ENCODE peak calls at places on chromosomes 13 and 19, in seven cellular contexts. F is cardiac fibroblast, G is neural progenitor cell, T is thoracic aorta, X is fibroblast of mammary gland, S is AG09309, K is psoas muscle. I is an unnamed sample.

GRCh38 chr13:53137777-53138176 is 109.2 kb downstream of the OLFM4 start:
- DNase-seq in K (no peak), G (no peak), T (no peak), F (peak), X (peak), S (no peak), I (peak)

GRCh38 chr13:50375792-50376191 is 360.5 kb downstream of the KCNRG start:
- DNase-seq in F (peak), K (no peak), G (no peak), S (peak), T (no peak), X (peak), I (peak)

GRCh38 chr19:34298891-34299510 is 44.6 kb downstream of the GARRE1 start:
- DNase-seq in K (no peak), T (no peak), X (no peak), S (no peak), F (no peak), G (no peak), I (no peak)

GRCh38 chr13:108272333-108272732 is 2.8 kb downstream of the TNFSF13B start:
- DNase-seq in S (no peak), G (no peak), F (peak), K (no peak), T (no peak), X (peak), I (peak)

GRCh38 chr19:30671622-30672051 is 299.5 kb downstream of the ZNF536 start:
- DNase-seq in T (no peak), F (no peak), G (no peak), K (no peak), S (no peak), X (peak), I (peak)

GRCh38 chr13:112782433-112783010 is 92.7 kb downstream of the ATP11A start:
- DNase-seq in T (no peak), K (no peak), S (no peak), F (no peak), X (no peak), G (no peak), I (no peak)

GRCh38 chr13:28609381-28609780 is 49.5 kb upstream of the POMP start:
- DNase-seq in F (no peak), S (no peak), G (no peak), X (no peak), T (no peak), K (no peak), I (no peak)

GRCh38 chr13:44710576-44710975 is 134.4 kb upstream of the TSC22D1 start:
- DNase-seq in K (no peak), T (no peak), S (peak), X (peak), F (peak), G (no peak), I (peak)

GRCh38 chr13:49214917-49215376 is 5.2 kb upstream of the MLNR start:
- DNase-seq in X (no peak), S (no peak), G (no peak), F (peak), K (peak), T (no peak), I (peak)

GRCh38 chr19:16457195-16457953 is 14.4 kb downstream of the EPS15L1 start:
- DNase-seq in T (no peak), F (peak), S (no peak), K (peak), G (peak), X (peak), I (peak)

GRCh38 chr19:22502766-22503165 is 80.6 kb upstream of the ZNF98 start:
- DNase-seq in K (no peak), X (no peak), F (no peak), S (no peak), T (no peak), G (no peak), I (no peak)

DNA sequence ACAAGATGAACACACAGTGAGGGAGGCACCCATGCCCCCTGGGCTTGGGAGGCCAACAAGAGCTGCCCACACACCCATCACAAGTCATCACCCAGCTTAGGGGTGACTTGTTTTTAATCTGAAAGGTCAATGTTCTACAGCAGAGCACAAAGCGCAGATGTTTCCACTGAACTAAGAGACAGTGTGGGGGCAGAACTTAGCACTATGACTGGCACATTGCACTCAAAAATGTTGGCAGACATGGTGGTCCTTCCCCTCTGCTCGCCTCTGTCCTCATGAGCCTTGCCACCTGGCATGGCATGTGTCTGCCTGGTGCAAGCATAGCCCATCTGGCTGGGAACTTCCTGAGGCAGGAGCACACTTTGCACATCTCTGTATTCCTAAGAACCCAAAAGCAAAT is 81.4 kb upstream of the ZNF98 start:
- DNase-seq in X (no peak), S (no peak), G (no peak), K (no peak), F (no peak), T (no peak), I (no peak)
- TF ChIP-seq CTCF in X (no peak), S (no peak), G (no peak), K (no peak), F (no peak), T (no peak), I (no peak)

DNA sequence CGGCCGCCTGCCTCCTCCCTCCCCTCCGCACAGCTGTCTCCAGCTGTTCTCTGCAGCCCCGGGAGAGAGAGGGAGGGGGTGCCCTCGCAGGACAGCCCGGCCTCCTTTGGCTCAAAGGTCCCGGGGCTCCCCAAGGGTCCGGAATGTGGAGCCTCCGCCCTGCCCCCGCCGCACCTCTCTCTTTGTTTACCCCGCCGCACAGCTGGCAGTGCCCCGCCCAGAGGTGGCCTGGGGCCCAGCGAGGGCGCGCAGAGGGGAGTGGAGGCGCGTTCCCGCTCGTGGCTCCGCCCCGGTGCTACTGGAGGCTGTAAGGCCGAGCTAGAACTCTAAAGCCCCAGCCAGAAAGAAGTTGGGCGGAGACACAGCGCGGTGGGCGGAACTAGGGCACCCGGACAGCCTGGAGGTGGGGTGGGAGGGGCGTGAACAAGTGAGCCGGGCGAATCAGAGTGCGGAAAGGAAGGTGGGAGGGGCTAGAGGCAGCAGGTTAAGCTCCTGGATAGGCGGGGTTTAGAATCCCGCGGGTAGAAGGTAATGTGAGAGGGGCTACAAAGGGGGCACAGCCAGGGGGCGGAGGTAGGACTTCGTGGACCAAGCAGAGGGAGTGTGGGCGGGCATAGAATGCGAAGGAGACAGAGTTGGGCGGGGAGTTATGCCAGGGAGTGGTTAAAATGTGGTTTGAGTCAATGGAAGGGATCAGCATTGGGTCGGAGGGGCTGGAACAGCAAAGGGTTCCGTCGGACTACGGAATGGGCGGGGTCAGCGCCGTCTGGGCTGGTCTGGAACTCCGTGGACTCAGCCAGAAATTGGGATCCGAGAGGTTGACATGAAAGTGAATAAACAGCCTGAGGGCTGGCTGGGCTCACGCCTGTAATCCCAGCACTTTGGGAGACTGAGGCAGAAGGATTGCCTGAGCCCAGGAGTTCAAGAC is 2.8 kb downstream of the LTBP4 start:
- DNase-seq in G (peak), F (peak), T (peak), S (peak), X (peak), K (peak), I (peak)
- TF ChIP-seq CTCF in G (no peak), F (no peak), T (no peak), S (no peak), X (no peak), K (no peak), I (no peak)

GRCh38 chr19:18426416-18426767 is 7.2 kb downstream of the SSBP4 start:
- DNase-seq in G (no peak), F (no peak), K (no peak), T (no peak), S (no peak), X (no peak), I (no peak)
- TF ChIP-seq CTCF in G (no peak), F (no peak), K (no peak), T (no peak), S (no peak), X (no peak), I (no peak)

GRCh38 chr19:49224856-49225255 is 67.3 kb downstream of the TRPM4 start:
- DNase-seq in S (no peak), F (peak), X (peak), K (peak), T (no peak), G (peak), I (peak)
- TF ChIP-seq CTCF in S (peak), F (peak), X (peak), K (peak), T (no peak), G (peak), I (peak)

GRCh38 chr19:42919757-42920079 is 2.0 kb upstream of the PSG6 start:
- DNase-seq in X (no peak), G (no peak), K (no peak), F (peak), T (no peak), S (no peak), I (no peak)
- TF ChIP-seq CTCF in X (no peak), G (no peak), K (no peak), F (no peak), T (no peak), S (no peak), I (no peak)

DNA sequence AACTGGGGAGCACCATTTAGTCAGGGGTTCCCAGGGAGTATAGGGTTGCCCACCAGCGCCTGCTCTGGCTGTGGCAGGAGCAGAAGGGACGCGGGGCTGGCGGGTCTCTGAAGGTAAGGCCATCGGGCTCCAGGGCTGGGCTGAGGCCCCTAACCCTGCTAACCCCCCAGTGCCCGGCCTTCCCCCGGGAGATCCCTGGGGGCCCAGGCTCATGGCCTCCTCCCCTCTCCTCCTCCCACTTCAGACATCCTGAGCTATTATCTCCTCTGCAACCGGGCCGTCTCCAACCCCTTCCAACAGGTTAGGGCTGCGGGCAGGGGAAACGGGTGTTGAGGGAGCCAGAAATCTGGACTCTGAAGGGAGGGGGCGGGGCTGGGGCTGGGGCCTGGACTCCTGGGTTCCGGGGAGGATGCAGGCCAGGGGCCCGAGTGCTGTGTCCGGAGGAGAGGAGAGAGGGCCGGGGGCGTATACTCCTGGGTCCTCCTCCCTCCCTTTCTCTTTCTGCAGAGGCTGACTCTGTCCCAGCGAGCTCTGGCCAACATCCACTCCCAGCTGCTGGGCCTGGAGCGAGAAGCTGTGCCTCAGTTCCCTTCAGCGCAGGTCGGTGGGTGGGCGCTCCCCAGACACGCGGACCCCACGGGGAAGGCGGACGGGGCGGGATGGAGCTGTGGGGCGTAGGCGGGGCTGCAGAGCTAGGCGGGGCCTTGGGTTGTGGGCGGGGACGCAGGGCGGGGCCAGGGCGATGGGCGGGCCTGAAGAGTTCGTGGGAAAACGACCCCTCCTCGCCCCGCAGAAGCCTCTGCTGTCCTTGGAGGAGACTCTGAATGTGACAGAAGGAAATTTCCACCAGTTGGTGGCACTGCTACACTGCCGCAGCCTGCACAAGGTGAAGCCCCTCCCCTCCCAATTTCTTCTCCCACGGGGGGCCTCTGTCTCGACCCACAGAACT is 15.3 kb downstream of the TTYH1 start:
- DNase-seq in G (peak), K (no peak), T (no peak), X (no peak), F (peak), S (no peak), I (peak)
- TF ChIP-seq CTCF in G (peak), K (peak), T (no peak), X (no peak), F (no peak), S (no peak), I (no peak)

DNA sequence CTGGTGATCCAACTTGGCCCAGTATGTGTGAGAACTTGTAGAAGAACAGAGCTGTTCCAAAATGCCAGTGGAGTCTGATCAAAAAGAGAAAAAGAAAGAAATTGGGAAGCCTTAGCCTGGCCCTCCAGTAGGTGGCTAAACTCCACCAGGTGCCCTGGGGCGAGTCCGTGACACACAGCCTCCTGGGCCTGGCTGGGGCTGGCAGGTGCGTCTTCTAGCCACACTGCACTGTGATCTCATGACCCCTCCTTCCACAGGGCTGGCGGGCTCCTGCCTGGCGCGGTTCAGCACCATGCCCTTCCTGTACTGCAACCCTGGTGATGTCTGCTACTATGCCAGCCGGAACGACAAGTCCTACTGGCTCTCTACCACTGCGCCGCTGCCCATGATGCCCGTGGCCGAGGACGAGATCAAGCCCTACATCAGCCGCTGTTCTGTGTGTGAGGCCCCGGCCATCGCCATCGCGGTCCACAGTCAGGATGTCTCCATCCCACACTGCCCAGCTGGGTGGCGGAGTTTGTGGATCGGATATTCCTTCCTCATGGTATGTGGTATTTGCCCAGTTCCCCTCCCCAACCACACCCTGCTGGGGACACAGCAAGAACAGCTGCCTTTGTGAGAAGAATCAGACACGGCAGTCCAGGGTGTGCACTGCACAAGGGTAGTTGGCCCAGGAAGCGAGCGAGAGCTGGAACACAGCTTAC is 53.7 kb downstream of the RAB20 start:
- DNase-seq in G (no peak), F (no peak), S (no peak), K (no peak), T (no peak), X (no peak), I (peak)
- TF ChIP-seq CTCF in G (no peak), F (peak), S (no peak), K (no peak), T (peak), X (no peak), I (no peak)

GRCh38 chr19:47600246-47601179 is 8.4 kb upstream of the BICRA start:
- DNase-seq in T (peak), X (peak), S (peak), F (peak), G (peak), K (peak), I (peak)
- TF ChIP-seq CTCF in T (no peak), X (no peak), S (no peak), F (no peak), G (no peak), K (no peak), I (no peak)

DNA sequence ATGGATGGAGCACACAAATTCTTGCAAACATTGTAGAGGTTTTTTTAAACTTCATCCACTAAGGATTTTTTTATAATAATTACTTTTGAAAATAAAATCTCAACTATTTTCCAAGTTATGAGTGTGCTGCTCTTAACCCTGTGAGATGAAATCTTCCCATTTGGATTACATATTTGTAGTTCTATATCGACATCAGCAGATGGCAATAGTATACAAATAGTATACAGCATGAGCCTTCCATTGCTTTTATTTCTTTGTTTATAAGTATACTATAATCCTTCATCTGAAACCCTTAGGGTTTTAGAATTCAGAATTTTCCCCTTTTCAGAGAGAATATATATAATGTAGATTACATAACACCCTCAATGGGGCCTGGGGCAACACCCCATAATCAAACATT is 70.5 kb downstream of the GJA3 start:
- DNase-seq in T (no peak), K (no peak), G (no peak), F (no peak), S (no peak), X (peak), I (no peak)
- TF ChIP-seq CTCF in T (no peak), K (no peak), G (peak), F (no peak), S (peak), X (no peak), I (peak)